ENCODE peak calls at places on chromosomes 2 and 18, in six cellular contexts. B is H9, J is neuronal stem cell, W is IMR-90, X is trophoblast cell, I is H1. D is an unnamed sample.
A peak's percentile ranks its signal among the peaks of the same experiment; 100 is the strongest.

GRCh38 chr18:3612315-3612714 is 162.3 kb downstream of the TGIF1 start:
- DNase-seq in B (no peak), J (no peak), W (no peak), X (no peak), I (no peak), D (no peak)

GRCh38 chr2:212912445-212913103 is 238.8 kb downstream of the IKZF2 start:
- DNase-seq in J (no peak), W (peak; percentile 75), I (no peak), B (no peak), X (peak; percentile 81), D (peak; percentile 61)

GRCh38 chr2:99881901-99882591 is 260.3 kb downstream of the AFF3 start:
- DNase-seq in J (no peak), B (no peak), W (peak; percentile 95), I (no peak), X (no peak), D (peak; percentile 91)

GRCh38 chr18:63492851-63493250 is 16.1 kb downstream of the SERPINB5 start:
- DNase-seq in X (no peak), I (no peak), J (no peak), W (no peak), B (no peak), D (no peak)

GRCh38 chr2:73176205-73176880 is 26.0 kb upstream of the NOTO start:
- DNase-seq in W (no peak), J (no peak), X (peak; percentile 54), I (no peak), B (peak; percentile 69), D (peak; percentile 17)

GRCh38 chr18:10038268-10038667 is 124.5 kb downstream of the VAPA start:
- DNase-seq in X (no peak), I (no peak), J (no peak), W (no peak), B (no peak), D (no peak)

GRCh38 chr2:3192920-3193319 is 184.7 kb downstream of the EIPR1 start:
- DNase-seq in B (no peak), J (no peak), W (no peak), X (no peak), I (no peak), D (no peak)

GRCh38 chr18:46756559-46757201 is at the start of gene ST8SIA5:
- DNase-seq in X (no peak), W (no peak), B (peak; percentile 79), I (peak; percentile 46), J (peak; percentile 40), D (peak; percentile 10)

GRCh38 chr2:168245074-168245825 is 2.1 kb downstream of the STK39 start:
- DNase-seq in W (no peak), I (no peak), B (no peak), J (no peak), X (no peak), D (peak; percentile 19)

GRCh38 chr2:224774735-224775134 is 58.6 kb upstream of the CCDC195 start:
- DNase-seq in J (no peak), X (no peak), I (no peak), B (no peak), W (no peak), D (no peak)

GRCh38 chr2:240249423-240250149 is 109.1 kb upstream of the OTOS start:
- DNase-seq in B (peak; percentile 29), I (no peak), W (no peak), X (peak; percentile 96), J (no peak), D (no peak)

GRCh38 chr2:13193900-13194299 is 477.2 kb downstream of the TRIB2 start:
- DNase-seq in B (no peak), I (no peak), J (peak; percentile 24), X (peak; percentile 40), W (peak; percentile 16), D (peak; percentile 19)

GRCh38 chr2:152566034-152566727 is 151.1 kb downstream of the PRPF40A start:
- DNase-seq in I (no peak), W (no peak), X (peak; percentile 39), B (no peak), J (no peak), D (no peak)

GRCh38 chr2:133431289-133431688 is 137.0 kb downstream of the NCKAP5 start:
- DNase-seq in B (no peak), J (no peak), W (peak; percentile 55), X (peak; percentile 68), I (no peak), D (no peak)

GRCh38 chr2:171852489-171852888 is 41.6 kb downstream of the SLC25A12 start:
- DNase-seq in I (no peak), X (no peak), J (no peak), B (no peak), W (peak; percentile 27), D (no peak)

GRCh38 chr2:132568679-132569078 is 101.3 kb downstream of the LYPD1 start:
- DNase-seq in I (no peak), J (no peak), X (no peak), W (no peak), B (no peak), D (no peak)

GRCh38 chr2:166609183-166609959 is 115.3 kb upstream of the SCN7A start:
- DNase-seq in I (no peak), W (no peak), B (peak; percentile 50), X (no peak), J (no peak), D (no peak)

GRCh38 chr2:136119717-136120675 is 2.0 kb upstream of the CXCR4 start:
- DNase-seq in W (no peak), I (no peak), B (no peak), X (no peak), J (no peak), D (no peak)

GRCh38 chr2:75224636-75225094 is 25.3 kb upstream of the TACR1 start:
- DNase-seq in I (no peak), W (peak; percentile 10), B (no peak), J (no peak), X (no peak), D (peak; percentile 10)

GRCh38 chr2:38613126-38613848 is 10.6 kb upstream of the HNRNPLL start:
- DNase-seq in W (peak; percentile 67), B (no peak), J (no peak), I (no peak), X (no peak), D (peak; percentile 4)

GRCh38 chr18:76390452-76391035 is 104.5 kb downstream of the ZNF516 start:
- DNase-seq in I (no peak), W (no peak), J (no peak), X (no peak), B (no peak), D (no peak)

GRCh38 chr2:136131484-136131960 is 13.6 kb upstream of the CXCR4 start:
- DNase-seq in W (no peak), J (no peak), X (no peak), I (no peak), B (no peak), D (no peak)

DNA sequence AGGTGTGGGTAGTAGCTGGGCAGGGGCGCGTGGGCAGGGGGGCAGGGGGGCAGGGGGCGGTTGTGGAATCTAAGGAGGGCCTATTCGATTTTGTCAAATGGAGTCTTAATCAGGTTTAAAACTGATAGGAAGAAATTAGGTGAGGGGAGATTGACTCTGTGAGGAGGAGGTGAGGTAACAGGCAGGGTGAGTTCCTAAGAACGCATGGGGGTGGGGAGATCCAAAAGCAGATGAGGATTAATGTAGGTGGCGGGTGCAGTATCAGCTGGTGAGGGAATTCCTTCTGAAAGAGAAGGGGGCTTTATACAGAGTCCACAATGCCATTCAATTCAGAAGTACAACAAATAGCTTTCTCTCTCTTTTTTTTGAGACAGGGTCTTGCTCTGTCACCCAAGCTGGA is 72.7 kb downstream of the CAB39 start:
- DNase-seq in I (no peak), J (no peak), B (no peak), X (no peak), W (no peak), D (no peak)
- H4K8ac ChIP-seq in I (no peak overlapping the region), J (no peak overlapping the region), B (no peak overlapping the region), X (no peak overlapping the region), W (peak overlapping the region; percentile 38), D (no peak overlapping the region)

GRCh38 chr18:36185901-36186460 is 1.3 kb upstream of the MOCOS start:
- DNase-seq in I (no peak), W (no peak), B (no peak), J (no peak), X (no peak), D (no peak)

GRCh38 chr18:36187826-36188721 is 777 bp downstream of the MOCOS start:
- DNase-seq in X (peak; percentile 13), W (peak; percentile 19), I (no peak), B (peak; percentile 55), J (no peak), D (peak; percentile 19)

GRCh38 chr18:36188912-36189311 is 1.6 kb downstream of the MOCOS start:
- DNase-seq in X (no peak), B (no peak), J (no peak), W (no peak), I (no peak), D (no peak)

GRCh38 chr18:36186461-36187137 is 698 bp upstream of the MOCOS start:
- DNase-seq in I (no peak), W (no peak), J (no peak), X (peak; percentile 43), B (peak; percentile 60), D (peak; percentile 17)

DNA sequence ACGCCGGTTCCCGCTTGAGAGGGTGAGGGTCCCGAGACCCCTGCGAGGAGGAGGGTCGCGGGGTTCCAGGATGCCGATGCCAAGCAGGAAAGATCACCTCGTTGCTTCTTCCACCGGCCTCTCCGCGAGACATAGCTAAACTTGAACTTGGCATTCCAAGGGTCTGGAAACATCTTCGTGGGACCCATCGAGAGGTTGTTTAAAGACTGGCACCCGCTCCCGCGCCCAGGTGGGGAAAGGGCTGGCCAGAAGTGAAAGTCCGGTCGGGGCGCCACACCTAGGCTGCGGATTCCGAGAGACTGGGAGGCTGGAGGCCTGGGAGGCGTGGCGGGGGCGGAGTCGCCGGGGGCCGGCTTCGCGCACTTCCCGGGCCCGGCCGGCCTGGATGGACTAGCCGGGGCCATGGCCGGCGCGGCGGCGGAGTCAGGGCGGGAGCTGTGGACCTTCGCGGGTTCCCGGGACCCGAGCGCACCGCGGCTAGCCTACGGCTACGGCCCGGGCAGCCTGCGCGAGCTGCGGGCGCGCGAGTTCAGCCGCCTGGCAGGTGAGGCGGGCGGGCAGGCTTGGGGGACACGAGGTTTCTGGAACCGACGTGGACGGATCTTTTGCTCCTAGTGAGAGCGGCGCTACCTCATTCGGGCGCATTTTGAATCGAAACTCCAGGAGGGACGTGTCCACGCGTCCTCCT is at the start of gene MOCOS:
- DNase-seq in W (peak; percentile 42), J (peak; percentile 61), I (no peak), B (peak; percentile 85), X (peak; percentile 85), D (peak; percentile 67)
- H3K14ac ChIP-seq in W (peak within 1 kb of the TSS; percentile 94), J (peak within 1 kb of the TSS; percentile 58), I (no peak within 1 kb of the TSS), B (peak within 1 kb of the TSS; percentile 92), X (no peak within 1 kb of the TSS), D (no peak within 1 kb of the TSS)

GRCh38 chr18:12307871-12308385 is at the start of gene TUBB6:
- DNase-seq in W (peak; percentile 81), I (no peak), X (peak; percentile 71), J (peak; percentile 57), B (peak; percentile 66), D (peak; percentile 88)
- H4K8ac ChIP-seq in W (peak within 1 kb of the TSS; percentile 67), I (peak within 1 kb of the TSS; percentile 87), X (peak within 1 kb of the TSS; percentile 94), J (no peak within 1 kb of the TSS), B (no peak within 1 kb of the TSS), D (peak within 1 kb of the TSS; percentile 96)

GRCh38 chr2:207813942-207814341 is 44.2 kb upstream of the FZD5 start:
- DNase-seq in B (peak; percentile 66), J (no peak), W (no peak), I (no peak), X (no peak), D (no peak)

GRCh38 chr2:207819021-207819687 is 49.4 kb upstream of the FZD5 start:
- DNase-seq in B (no peak), I (no peak), J (no peak), W (no peak), X (no peak), D (no peak)

GRCh38 chr2:207813221-207813916 is 43.7 kb upstream of the FZD5 start:
- DNase-seq in W (no peak), B (peak; percentile 52), I (no peak), X (no peak), J (peak; percentile 90), D (no peak)

GRCh38 chr2:207815254-207815653 is 45.5 kb upstream of the FZD5 start:
- DNase-seq in X (no peak), B (no peak), J (no peak), W (no peak), I (no peak), D (no peak)

GRCh38 chr2:207816546-207816945 is 46.8 kb upstream of the FZD5 start:
- DNase-seq in W (no peak), J (no peak), B (no peak), X (no peak), I (no peak), D (no peak)
- H3K14ac ChIP-seq in W (no peak overlapping the region), J (no peak overlapping the region), B (no peak overlapping the region), X (no peak overlapping the region), I (no peak overlapping the region), D (no peak overlapping the region)

D was measured in mesenchymal stem cell.